ENCODE peak calls at places on chromosome 1, in five cellular contexts. Z, L, Y, C and H are unnamed samples.

GRCh38 chr1:116991918-116992317 is 9.6 kb upstream of the CD101 start:
- DNase-seq in L (no peak), Y (no peak), C (no peak), Z (no peak), H (no peak)

GRCh38 chr1:169486281-169486904 is 649 bp upstream of the SLC19A2 start:
- DNase-seq in C (no peak), L (peak; percentile 66), Y (peak; percentile 69), Z (no peak), H (no peak)

GRCh38 chr1:225299624-225300023 is 128.2 kb downstream of the LBR start:
- DNase-seq in L (peak; percentile 3), C (no peak), Z (no peak), Y (peak; percentile 50), H (no peak)

GRCh38 chr1:27832762-27833161 is 2.2 kb downstream of the PPP1R8 start:
- DNase-seq in Y (peak; percentile 79), Z (no peak), C (no peak), L (peak; percentile 62), H (no peak)

GRCh38 chr1:242056988-242057744 is 58.3 kb upstream of the MAP1LC3C start:
- DNase-seq in Y (no peak), L (no peak), C (no peak), Z (no peak), H (no peak)

GRCh38 chr1:244173765-244174164 is 122.7 kb downstream of the ZBTB18 start:
- DNase-seq in Z (no peak), C (no peak), L (no peak), Y (peak; percentile 54), H (no peak)

GRCh38 chr1:203287109-203287893 is 18.0 kb upstream of the BTG2 start:
- DNase-seq in C (peak; percentile 79), Y (no peak), Z (no peak), L (no peak), H (no peak)

GRCh38 chr1:228134591-228134990 is 5.5 kb upstream of the GUK1 start:
- DNase-seq in Z (no peak), L (no peak), C (no peak), Y (no peak), H (no peak)

GRCh38 chr1:155250246-155250632 is 5.0 kb downstream of the ENTREP3 start:
- DNase-seq in Z (no peak), Y (no peak), L (no peak), C (no peak), H (no peak)

GRCh38 chr1:155253208-155253607 is 2.1 kb downstream of the ENTREP3 start:
- DNase-seq in L (no peak), Z (no peak), Y (no peak), C (no peak), H (peak; percentile 33)

GRCh38 chr1:155251566-155251965 is 3.7 kb downstream of the ENTREP3 start:
- DNase-seq in Y (no peak), Z (no peak), L (no peak), C (no peak), H (no peak)

GRCh38 chr1:155247667-155248563 is 7.4 kb downstream of the ENTREP3 start:
- DNase-seq in Y (no peak), Z (no peak), L (no peak), C (no peak), H (no peak)

GRCh38 chr1:155250633-155251449 is 4.4 kb downstream of the ENTREP3 start:
- DNase-seq in Y (peak; percentile 61), Z (no peak), C (peak; percentile 95), L (peak; percentile 85), H (peak; percentile 98)
- H3K4me3 ChIP-seq in Y (peak overlapping the region; percentile 33), Z (no peak overlapping the region), C (peak overlapping the region; percentile 39), L (no peak overlapping the region), H (no peak overlapping the region)

GRCh38 chr1:221910222-221910621 is 168.3 kb upstream of the DUSP10 start:
- DNase-seq in Z (no peak), C (no peak), L (no peak), Y (no peak), H (no peak)
- H3K4me1 ChIP-seq in Z (no peaks in the 10 kb centered on the region), C (no peaks in the 10 kb centered on the region), L (no peaks in the 10 kb centered on the region), Y (no peaks in the 10 kb centered on the region), H (no peaks in the 10 kb centered on the region)

DNA sequence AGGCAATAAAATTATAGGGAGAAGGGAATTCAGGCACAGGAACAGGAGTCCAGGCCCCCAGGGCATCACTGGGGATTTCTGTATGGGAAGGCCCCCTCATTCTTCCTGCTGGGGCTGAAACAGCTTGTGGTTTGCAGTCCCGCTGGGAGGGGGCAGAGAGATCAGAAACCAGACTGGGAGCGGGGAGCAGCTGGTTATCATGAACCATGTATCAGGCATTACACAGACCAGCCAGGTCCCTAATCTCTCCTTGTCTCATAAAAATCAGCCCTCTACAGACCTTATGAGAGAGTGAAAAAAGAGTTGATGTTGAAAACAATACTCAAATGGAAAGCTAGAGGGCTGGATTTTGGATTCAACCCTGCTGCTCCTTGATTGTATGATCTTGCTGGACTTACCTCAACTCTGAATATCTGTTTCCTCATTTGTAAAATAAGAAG is 93.4 kb upstream of the F3 start:
- DNase-seq in L (no peak), Y (no peak), Z (no peak), C (no peak), H (peak; percentile 45)
- H3K9me3 ChIP-seq in L (no peaks in the 10 kb centered on the region), Y (no peaks in the 10 kb centered on the region), Z (no peaks in the 10 kb centered on the region), C (no peaks in the 10 kb centered on the region), H (peaks cover 8% of the 10 kb centered on the region)

DNA sequence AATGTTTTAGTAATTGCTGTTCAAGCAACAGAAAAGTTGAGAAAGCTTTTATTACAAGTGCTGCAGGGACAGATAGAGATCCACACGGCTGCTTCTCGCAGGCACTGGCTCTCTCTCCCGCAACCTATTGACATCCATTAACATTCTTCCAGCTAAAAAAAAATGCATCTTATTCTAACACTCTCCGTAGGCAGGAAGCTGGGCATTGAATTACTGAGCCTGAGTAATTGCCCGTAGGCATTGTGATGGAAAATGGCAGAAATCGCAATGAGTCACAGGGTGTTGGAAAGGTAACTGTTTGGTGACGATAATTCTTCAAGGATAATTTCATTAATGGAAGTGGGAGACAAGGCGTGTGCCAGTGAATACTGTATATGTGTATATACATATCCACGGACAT is 567.4 kb downstream of the NPHP4 start:
- DNase-seq in Y (no peak), L (no peak), Z (no peak), C (no peak), H (peak; percentile 4)
- H3K4me3 ChIP-seq in Y (no peak overlapping the region), L (no peak overlapping the region), Z (no peak overlapping the region), C (no peak overlapping the region), H (no peak overlapping the region)